ENCODE peak calls at places on chromosomes 6 and 20, in six cellular contexts. L is cardiac muscle cell; U is CD8-positive, alpha-beta T cell; V is CD8-positive, alpha-beta memory T cell; E is CD4-positive, CD25-positive, alpha-beta regulatory T cell; G is upper lobe of right lung. K is an unnamed sample.

GRCh38 chr6:75210885-75211739 is 5.3 kb upstream of the COL12A1 start:
- DNase-seq in L (peak; percentile 83), U (peak; percentile 54), V (peak; percentile 38), E (peak; percentile 33), G (no peak), K (peak; percentile 44)

GRCh38 chr6:31898200-31899011 is 908 bp upstream of the EHMT2 start:
- DNase-seq in L (peak; percentile 44), U (peak; percentile 21), V (no peak), E (peak; percentile 25), G (no peak), K (peak; percentile 34)

GRCh38 chr6:14270925-14271791 is 153.6 kb downstream of the CD83 start:
- DNase-seq in L (peak; percentile 78), U (peak; percentile 39), V (no peak), E (no peak), G (no peak), K (peak; percentile 36)

GRCh38 chr6:141164042-141164748 is 968.5 kb upstream of the GJE1 start:
- DNase-seq in L (peak; percentile 63), U (no peak), V (no peak), E (no peak), G (no peak), K (no peak)

GRCh38 chr20:46999821-47000465 is 105.3 kb downstream of the EYA2 start:
- DNase-seq in L (no peak), U (no peak), V (no peak), E (no peak), G (no peak), K (no peak)

GRCh38 chr6:18509871-18510643 is 122.9 kb downstream of the RNF144B start:
- DNase-seq in L (no peak), U (no peak), V (no peak), E (no peak), G (no peak), K (no peak)

GRCh38 chr6:116385462-116385807 is 14.7 kb downstream of the DSE start:
- DNase-seq in L (peak; percentile 56), U (no peak), V (no peak), E (no peak), G (no peak), K (no peak)

GRCh38 chr20:17281478-17281877 is 54.6 kb downstream of the PCSK2 start:
- DNase-seq in L (no peak), U (no peak), V (no peak), E (no peak), G (no peak), K (no peak)

GRCh38 chr20:45833883-45834796 is 541 bp downstream of the SNX21 start:
- DNase-seq in L (peak; percentile 75), U (peak; percentile 37), V (peak; percentile 15), E (peak; percentile 37), G (peak; percentile 86), K (peak; percentile 11)

GRCh38 chr6:33746036-33746600 is 587 bp downstream of the IP6K3 start:
- DNase-seq in L (peak; percentile 65), U (no peak), V (no peak), E (no peak), G (no peak), K (no peak)

GRCh38 chr20:38184098-38184497 is 19.0 kb upstream of the TGM2 start:
- DNase-seq in L (no peak), U (no peak), V (no peak), E (no peak), G (no peak), K (no peak)

GRCh38 chr20:56928007-56928406 is 298.9 kb downstream of the TFAP2C start:
- DNase-seq in L (no peak), U (no peak), V (no peak), E (no peak), G (no peak), K (no peak)
- H3K27me3 ChIP-seq in L (peaks cover 85% of the 10 kb centered on the region), U (no peaks in the 10 kb centered on the region), V (peaks cover 9% of the 10 kb centered on the region), E (peaks cover 36% of the 10 kb centered on the region), G (peaks cover 84% of the 10 kb centered on the region), K (peaks cover 11% of the 10 kb centered on the region)

DNA sequence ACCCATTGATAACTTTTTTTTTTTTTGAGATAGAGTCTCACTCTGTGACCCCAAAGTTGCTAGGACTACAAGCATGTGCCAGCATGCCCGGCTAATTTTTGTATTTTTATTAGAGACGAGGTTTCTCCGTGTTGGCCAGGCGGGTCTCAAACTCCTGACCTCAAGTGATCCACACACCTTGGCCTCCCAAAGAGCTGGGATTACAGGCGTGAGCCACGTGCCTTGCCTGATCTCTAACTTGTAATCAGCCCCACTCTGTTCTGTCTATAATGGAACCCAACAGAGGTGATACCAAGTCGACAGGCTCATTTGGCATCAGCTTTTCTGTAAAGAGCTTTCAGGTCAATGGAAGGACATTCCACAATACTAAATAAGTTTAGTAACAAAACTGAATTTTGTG is 99.4 kb downstream of the HFE start:
- DNase-seq in L (no peak), U (no peak), V (no peak), E (no peak), G (no peak), K (no peak)
- H3K4me3 ChIP-seq in L (no peak overlapping the region), U (no peak overlapping the region), V (no peak overlapping the region), E (no peak overlapping the region), G (no peak overlapping the region), K (no peak overlapping the region)

GRCh38 chr6:3328145-3328544 is 69.4 kb downstream of the PSMG4 start:
- DNase-seq in L (peak; percentile 46), U (no peak), V (no peak), E (no peak), G (no peak), K (no peak)

GRCh38 chr6:3326179-3326971 is 67.6 kb downstream of the PSMG4 start:
- DNase-seq in L (no peak), U (no peak), V (no peak), E (no peak), G (no peak), K (no peak)

GRCh38 chr6:3328796-3329195 is 70.0 kb downstream of the PSMG4 start:
- DNase-seq in L (no peak), U (no peak), V (no peak), E (no peak), G (no peak), K (no peak)

GRCh38 chr6:3326981-3327380 is 68.2 kb downstream of the PSMG4 start:
- DNase-seq in L (no peak), U (no peak), V (no peak), E (no peak), G (no peak), K (no peak)

GRCh38 chr6:3327403-3327802 is 68.7 kb downstream of the PSMG4 start:
- DNase-seq in L (no peak), U (no peak), V (no peak), E (no peak), G (no peak), K (no peak)
- H3K27ac ChIP-seq in L (no peak overlapping the region), U (no peak overlapping the region), V (no peak overlapping the region), E (no peak overlapping the region), G (no peak overlapping the region), K (no peak overlapping the region)

GRCh38 chr20:4220756-4221155 is 205.4 kb upstream of the RNF24 start:
- DNase-seq in L (no peak), U (no peak), V (no peak), E (no peak), G (no peak), K (no peak)

GRCh38 chr20:4220352-4220751 is 205.0 kb upstream of the RNF24 start:
- DNase-seq in L (no peak), U (no peak), V (no peak), E (no peak), G (no peak), K (no peak)

GRCh38 chr20:4216142-4216735 is 200.9 kb upstream of the RNF24 start:
- DNase-seq in L (peak; percentile 31), U (no peak), V (no peak), E (no peak), G (no peak), K (no peak)

GRCh38 chr20:4217349-4217761 is 202.0 kb upstream of the RNF24 start:
- DNase-seq in L (peak; percentile 9), U (no peak), V (no peak), E (no peak), G (no peak), K (no peak)

DNA sequence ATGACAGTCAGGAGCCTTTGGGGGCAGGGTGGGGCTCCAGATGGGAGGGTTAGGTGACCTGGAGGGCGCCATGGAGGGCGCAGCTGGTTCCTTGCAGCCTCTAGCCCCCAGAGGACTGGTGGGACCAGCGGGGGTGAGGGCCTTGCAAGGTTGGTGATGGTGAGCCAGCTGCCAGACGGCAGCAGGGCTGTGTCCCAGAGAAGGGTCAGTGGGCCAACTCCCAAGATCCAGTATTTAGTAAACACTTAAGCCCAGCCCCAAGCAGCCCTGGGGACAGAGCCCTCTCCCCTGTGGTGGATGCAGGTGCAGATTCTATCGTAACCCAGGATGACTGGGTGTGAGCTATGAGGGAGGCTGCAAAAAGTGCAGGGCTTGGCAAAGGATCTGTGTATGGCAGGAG is 201.5 kb upstream of the RNF24 start:
- DNase-seq in L (no peak), U (no peak), V (no peak), E (no peak), G (no peak), K (no peak)
- H3K27me3 ChIP-seq in L (peaks cover 6% of the 10 kb centered on the region), U (peaks cover 3% of the 10 kb centered on the region), V (no peaks in the 10 kb centered on the region), E (no peaks in the 10 kb centered on the region), G (peaks cover 21% of the 10 kb centered on the region), K (peaks cover 15% of the 10 kb centered on the region)

DNA sequence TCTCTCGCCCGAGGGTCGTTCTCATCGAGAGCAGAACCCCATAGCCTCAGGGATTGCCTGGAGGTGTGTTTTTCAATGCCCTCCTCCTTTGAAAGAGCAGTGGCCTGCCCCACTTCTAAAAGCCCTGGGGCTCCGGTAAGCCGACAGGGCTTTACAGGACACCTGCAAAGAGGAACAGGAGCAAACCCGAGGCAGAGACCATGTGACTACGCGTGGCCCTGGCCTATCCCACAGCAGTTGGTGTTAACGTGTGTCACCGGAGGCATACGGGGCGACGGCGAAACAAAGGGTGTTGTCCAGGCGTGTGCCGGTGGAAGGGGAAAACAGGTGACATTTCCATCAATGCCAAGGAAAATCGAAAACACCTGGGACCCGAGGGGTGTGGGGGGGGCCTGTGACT is 972.9 kb upstream of the DEFB115 start:
- DNase-seq in L (no peak), U (no peak), V (no peak), E (no peak), G (no peak), K (no peak)
- H3K4me3 ChIP-seq in L (peak overlapping the region; percentile 31), U (no peak overlapping the region), V (peak overlapping the region; percentile 60), E (peak overlapping the region; percentile 26), G (peak overlapping the region; percentile 54), K (peak overlapping the region; percentile 48)

GRCh38 chr6:159533568-159533967 is 159.5 kb downstream of the SOD2 start:
- DNase-seq in L (no peak), U (no peak), V (no peak), E (no peak), G (no peak), K (no peak)

GRCh38 chr6:159532155-159532554 is 160.9 kb downstream of the SOD2 start:
- DNase-seq in L (no peak), U (no peak), V (no peak), E (no peak), G (no peak), K (no peak)

GRCh38 chr6:159527351-159527750 is 165.7 kb downstream of the SOD2 start:
- DNase-seq in L (no peak), U (no peak), V (no peak), E (no peak), G (no peak), K (no peak)

GRCh38 chr6:159533016-159533415 is 160.0 kb downstream of the SOD2 start:
- DNase-seq in L (no peak), U (no peak), V (no peak), E (no peak), G (no peak), K (no peak)

GRCh38 chr6:159529820-159530405 is 163.1 kb downstream of the SOD2 start:
- DNase-seq in L (no peak), U (no peak), V (no peak), E (no peak), G (no peak), K (no peak)
- H3K27ac ChIP-seq in L (no peak overlapping the region), U (no peak overlapping the region), V (no peak overlapping the region), E (no peak overlapping the region), G (no peak overlapping the region), K (no peak overlapping the region)

K was measured in effector memory CD4-positive, alpha-beta T cell.